ENCODE peak calls at places on chromosomes 4 and X, in eight cellular contexts. One of them, this sample, is unnamed.

GRCh38 chr4:109589605-109590004 is 29.6 kb downstream of the MCUB start:
- DNase-seq in astrocyte of the hippocampus: no peak
- DNase-seq in HFF-Myc: no peak
- DNase-seq in activated gamma-delta T cell treated with Interleukin-2 at 50 U/mL for 16 hours: no peak
- DNase-seq in ACHN: no peak
- DNase-seq in astrocyte: no peak
- DNase-seq in HT1080: no peak
- DNase-seq in HTR-8/SVneo: no peak
- DNase-seq in this sample: no peak

GRCh38 chr4:137576437-137576836 is 44.1 kb upstream of the PCDH18 start:
- DNase-seq in astrocyte of the hippocampus: no peak
- DNase-seq in astrocyte: no peak
- DNase-seq in HTR-8/SVneo: no peak
- DNase-seq in HFF-Myc: no peak
- DNase-seq in activated gamma-delta T cell treated with Interleukin-2 at 50 U/mL for 16 hours: no peak
- DNase-seq in ACHN: no peak
- DNase-seq in HT1080: no peak
- DNase-seq in this sample: no peak

GRCh38 chrX:76253432-76253831 is 80.6 kb downstream of the PBDC1 start:
- DNase-seq in HT1080: peak; percentile 3
- DNase-seq in HFF-Myc: peak; percentile 1
- DNase-seq in ACHN: peak; percentile 30
- DNase-seq in astrocyte: no peak
- DNase-seq in activated gamma-delta T cell treated with Interleukin-2 at 50 U/mL for 16 hours: peak; percentile 17
- DNase-seq in HTR-8/SVneo: peak; percentile 9
- DNase-seq in astrocyte of the hippocampus: peak; percentile 31
- DNase-seq in this sample: peak; percentile 56

GRCh38 chrX:31483336-31483735 is 411.5 kb upstream of the FTHL17 start:
- DNase-seq in astrocyte of the hippocampus: peak; percentile 52
- DNase-seq in activated gamma-delta T cell treated with Interleukin-2 at 50 U/mL for 16 hours: no peak
- DNase-seq in HT1080: peak; percentile 69
- DNase-seq in astrocyte: peak; percentile 84
- DNase-seq in HFF-Myc: no peak
- DNase-seq in HTR-8/SVneo: peak; percentile 11
- DNase-seq in ACHN: no peak
- DNase-seq in this sample: no peak

GRCh38 chrX:150476183-150476699 is 92.2 kb upstream of the MTM1 start:
- DNase-seq in activated gamma-delta T cell treated with Interleukin-2 at 50 U/mL for 16 hours: no peak
- DNase-seq in ACHN: no peak
- DNase-seq in astrocyte of the hippocampus: peak; percentile 42
- DNase-seq in astrocyte: peak; percentile 15
- DNase-seq in HT1080: no peak
- DNase-seq in HTR-8/SVneo: no peak
- DNase-seq in HFF-Myc: no peak
- DNase-seq in this sample: no peak

GRCh38 chrX:19912-20571 is 261.1 kb upstream of the PLCXD1 start:
- DNase-seq in astrocyte: no peak
- DNase-seq in ACHN: no peak
- DNase-seq in astrocyte of the hippocampus: peak; percentile 7
- DNase-seq in HFF-Myc: no peak
- DNase-seq in HT1080: peak; percentile 0
- DNase-seq in activated gamma-delta T cell treated with Interleukin-2 at 50 U/mL for 16 hours: peak; percentile 5
- DNase-seq in HTR-8/SVneo: no peak
- DNase-seq in this sample: peak; percentile 0

GRCh38 chr4:80788798-80789197 is 241.7 kb upstream of the BMP3 start:
- DNase-seq in astrocyte of the hippocampus: peak; percentile 7
- DNase-seq in activated gamma-delta T cell treated with Interleukin-2 at 50 U/mL for 16 hours: no peak
- DNase-seq in ACHN: no peak
- DNase-seq in HTR-8/SVneo: no peak
- DNase-seq in HFF-Myc: no peak
- DNase-seq in astrocyte: peak; percentile 12
- DNase-seq in HT1080: no peak
- DNase-seq in this sample: no peak

GRCh38 chrX:74422576-74423288 is 1.4 kb downstream of the SLC16A2 start:
- DNase-seq in astrocyte: peak; percentile 54
- DNase-seq in HTR-8/SVneo: peak; percentile 68
- DNase-seq in activated gamma-delta T cell treated with Interleukin-2 at 50 U/mL for 16 hours: no peak
- DNase-seq in ACHN: no peak
- DNase-seq in HFF-Myc: no peak
- DNase-seq in astrocyte of the hippocampus: peak; percentile 75
- DNase-seq in HT1080: no peak
- DNase-seq in this sample: no peak

GRCh38 chr4:103424853-103425252 is 226.7 kb upstream of the CENPE start:
- DNase-seq in astrocyte: no peak
- DNase-seq in HFF-Myc: no peak
- DNase-seq in ACHN: no peak
- DNase-seq in astrocyte of the hippocampus: peak; percentile 9
- DNase-seq in activated gamma-delta T cell treated with Interleukin-2 at 50 U/mL for 16 hours: no peak
- DNase-seq in HTR-8/SVneo: no peak
- DNase-seq in HT1080: no peak
- DNase-seq in this sample: peak; percentile 74

GRCh38 chrX:24767557-24767956 is 73.8 kb downstream of the POLA1 start:
- DNase-seq in astrocyte of the hippocampus: no peak
- DNase-seq in astrocyte: no peak
- DNase-seq in activated gamma-delta T cell treated with Interleukin-2 at 50 U/mL for 16 hours: no peak
- DNase-seq in ACHN: no peak
- DNase-seq in HTR-8/SVneo: no peak
- DNase-seq in HT1080: peak; percentile 1
- DNase-seq in HFF-Myc: no peak
- DNase-seq in this sample: peak; percentile 7

GRCh38 chrX:108298165-108298602 is 140.0 kb downstream of the COL4A6 start:
- DNase-seq in activated gamma-delta T cell treated with Interleukin-2 at 50 U/mL for 16 hours: no peak
- DNase-seq in HTR-8/SVneo: no peak
- DNase-seq in HFF-Myc: no peak
- DNase-seq in ACHN: no peak
- DNase-seq in HT1080: no peak
- DNase-seq in astrocyte: no peak
- DNase-seq in astrocyte of the hippocampus: no peak
- DNase-seq in this sample: no peak

GRCh38 chrX:20309796-20310195 is 43.1 kb upstream of the RPS6KA3 start:
- DNase-seq in HTR-8/SVneo: no peak
- DNase-seq in HFF-Myc: no peak
- DNase-seq in astrocyte: peak; percentile 75
- DNase-seq in astrocyte of the hippocampus: peak; percentile 29
- DNase-seq in HT1080: peak; percentile 3
- DNase-seq in activated gamma-delta T cell treated with Interleukin-2 at 50 U/mL for 16 hours: no peak
- DNase-seq in ACHN: no peak
- DNase-seq in this sample: no peak

GRCh38 chrX:69060631-69061408 is 104.4 kb downstream of the PJA1 start:
- DNase-seq in astrocyte: peak; percentile 10
- DNase-seq in HFF-Myc: no peak
- DNase-seq in HTR-8/SVneo: peak; percentile 7
- DNase-seq in astrocyte of the hippocampus: peak; percentile 53
- DNase-seq in activated gamma-delta T cell treated with Interleukin-2 at 50 U/mL for 16 hours: no peak
- DNase-seq in ACHN: no peak
- DNase-seq in HT1080: peak; percentile 4
- DNase-seq in this sample: peak; percentile 61

GRCh38 chr4:184471872-184472539 is 2.3 kb downstream of the IRF2 start:
- DNase-seq in ACHN: peak; percentile 24
- DNase-seq in HTR-8/SVneo: peak; percentile 21
- DNase-seq in astrocyte of the hippocampus: no peak
- DNase-seq in astrocyte: no peak
- DNase-seq in activated gamma-delta T cell treated with Interleukin-2 at 50 U/mL for 16 hours: no peak
- DNase-seq in HT1080: no peak
- DNase-seq in HFF-Myc: no peak
- DNase-seq in this sample: peak; percentile 22

GRCh38 chr4:24778427-24779225 is 16.7 kb upstream of the SOD3 start:
- DNase-seq in HT1080: peak; percentile 54
- DNase-seq in ACHN: no peak
- DNase-seq in HTR-8/SVneo: no peak
- DNase-seq in astrocyte: peak; percentile 97
- DNase-seq in activated gamma-delta T cell treated with Interleukin-2 at 50 U/mL for 16 hours: no peak
- DNase-seq in astrocyte of the hippocampus: peak; percentile 31
- DNase-seq in HFF-Myc: peak; percentile 92
- DNase-seq in this sample: no peak

GRCh38 chrX:71996826-71997225 is 86.2 kb downstream of the NHSL2 start:
- DNase-seq in HTR-8/SVneo: no peak
- DNase-seq in HT1080: no peak
- DNase-seq in ACHN: no peak
- DNase-seq in activated gamma-delta T cell treated with Interleukin-2 at 50 U/mL for 16 hours: no peak
- DNase-seq in HFF-Myc: no peak
- DNase-seq in astrocyte of the hippocampus: no peak
- DNase-seq in astrocyte: no peak
- DNase-seq in this sample: no peak

GRCh38 chr4:88610771-88611170 is 18.5 kb downstream of the HERC3 start:
- DNase-seq in HT1080: no peak
- DNase-seq in activated gamma-delta T cell treated with Interleukin-2 at 50 U/mL for 16 hours: no peak
- DNase-seq in HTR-8/SVneo: no peak
- DNase-seq in HFF-Myc: no peak
- DNase-seq in astrocyte: peak; percentile 91
- DNase-seq in astrocyte of the hippocampus: peak; percentile 84
- DNase-seq in ACHN: peak; percentile 54
- DNase-seq in this sample: no peak

GRCh38 chrX:16918979-16919378 is 27.5 kb upstream of the REPS2 start:
- DNase-seq in HT1080: no peak
- DNase-seq in activated gamma-delta T cell treated with Interleukin-2 at 50 U/mL for 16 hours: no peak
- DNase-seq in HTR-8/SVneo: no peak
- DNase-seq in HFF-Myc: no peak
- DNase-seq in astrocyte: no peak
- DNase-seq in ACHN: no peak
- DNase-seq in astrocyte of the hippocampus: no peak
- DNase-seq in this sample: no peak

GRCh38 chrX:49956313-49956712 is 33.9 kb downstream of the CLCN5 start:
- DNase-seq in astrocyte: no peak
- DNase-seq in HTR-8/SVneo: no peak
- DNase-seq in ACHN: no peak
- DNase-seq in HFF-Myc: no peak
- DNase-seq in astrocyte of the hippocampus: no peak
- DNase-seq in HT1080: no peak
- DNase-seq in activated gamma-delta T cell treated with Interleukin-2 at 50 U/mL for 16 hours: no peak
- DNase-seq in this sample: no peak

GRCh38 chr4:84167089-84167488 is 332.0 kb downstream of the NKX6-1 start:
- DNase-seq in activated gamma-delta T cell treated with Interleukin-2 at 50 U/mL for 16 hours: no peak
- DNase-seq in HTR-8/SVneo: no peak
- DNase-seq in ACHN: no peak
- DNase-seq in astrocyte: no peak
- DNase-seq in HFF-Myc: no peak
- DNase-seq in HT1080: no peak
- DNase-seq in astrocyte of the hippocampus: no peak
- DNase-seq in this sample: no peak

GRCh38 chr4:108426493-108426892 is 193.9 kb upstream of the RPL34 start:
- DNase-seq in HT1080: peak; percentile 60
- DNase-seq in astrocyte: peak; percentile 79
- DNase-seq in activated gamma-delta T cell treated with Interleukin-2 at 50 U/mL for 16 hours: no peak
- DNase-seq in astrocyte of the hippocampus: peak; percentile 47
- DNase-seq in ACHN: no peak
- DNase-seq in HTR-8/SVneo: peak; percentile 8
- DNase-seq in HFF-Myc: no peak
- DNase-seq in this sample: peak; percentile 4

GRCh38 chr4:136927172-136927571 is 605.1 kb downstream of the PCDH18 start:
- DNase-seq in astrocyte of the hippocampus: peak; percentile 61
- DNase-seq in HTR-8/SVneo: peak; percentile 28
- DNase-seq in activated gamma-delta T cell treated with Interleukin-2 at 50 U/mL for 16 hours: no peak
- DNase-seq in astrocyte: peak; percentile 93
- DNase-seq in HT1080: peak; percentile 71
- DNase-seq in HFF-Myc: no peak
- DNase-seq in ACHN: peak; percentile 81
- DNase-seq in this sample: peak; percentile 62

GRCh38 chrX:149939271-149940014 is 1.2 kb upstream of the EOLA2 start:
- DNase-seq in astrocyte of the hippocampus: peak; percentile 96
- DNase-seq in HFF-Myc: peak; percentile 33
- DNase-seq in activated gamma-delta T cell treated with Interleukin-2 at 50 U/mL for 16 hours: peak; percentile 88
- DNase-seq in HT1080: peak; percentile 64
- DNase-seq in HTR-8/SVneo: peak; percentile 10
- DNase-seq in astrocyte: peak; percentile 65
- DNase-seq in ACHN: peak; percentile 79
- DNase-seq in this sample: peak; percentile 89

GRCh38 chr4:17283832-17284231 is 228.1 kb downstream of the QDPR start:
- DNase-seq in ACHN: no peak
- DNase-seq in HT1080: no peak
- DNase-seq in astrocyte: no peak
- DNase-seq in HTR-8/SVneo: no peak
- DNase-seq in HFF-Myc: no peak
- DNase-seq in activated gamma-delta T cell treated with Interleukin-2 at 50 U/mL for 16 hours: no peak
- DNase-seq in astrocyte of the hippocampus: no peak
- DNase-seq in this sample: no peak

GRCh38 chr4:186900980-186901379 is 177.3 kb upstream of the FAT1 start:
- DNase-seq in HTR-8/SVneo: no peak
- DNase-seq in ACHN: no peak
- DNase-seq in HFF-Myc: no peak
- DNase-seq in astrocyte of the hippocampus: no peak
- DNase-seq in activated gamma-delta T cell treated with Interleukin-2 at 50 U/mL for 16 hours: no peak
- DNase-seq in astrocyte: peak; percentile 20
- DNase-seq in HT1080: no peak
- DNase-seq in this sample: no peak

GRCh38 chrX:21691512-21692018 is 33.4 kb upstream of the KLHL34 start:
- DNase-seq in ACHN: no peak
- DNase-seq in activated gamma-delta T cell treated with Interleukin-2 at 50 U/mL for 16 hours: no peak
- DNase-seq in astrocyte of the hippocampus: no peak
- DNase-seq in HFF-Myc: no peak
- DNase-seq in HT1080: peak; percentile 81
- DNase-seq in astrocyte: no peak
- DNase-seq in HTR-8/SVneo: no peak
- DNase-seq in this sample: peak; percentile 41

GRCh38 chrX:134173541-134174272 is 63.3 kb upstream of the CCDC160 start:
- DNase-seq in HFF-Myc: no peak
- DNase-seq in HTR-8/SVneo: no peak
- DNase-seq in astrocyte: no peak
- DNase-seq in HT1080: no peak
- DNase-seq in astrocyte of the hippocampus: no peak
- DNase-seq in ACHN: no peak
- DNase-seq in activated gamma-delta T cell treated with Interleukin-2 at 50 U/mL for 16 hours: no peak
- DNase-seq in this sample: no peak

GRCh38 chrX:39258331-39258730 is 457.1 kb downstream of the MID1IP1 start:
- DNase-seq in activated gamma-delta T cell treated with Interleukin-2 at 50 U/mL for 16 hours: no peak
- DNase-seq in HTR-8/SVneo: no peak
- DNase-seq in ACHN: no peak
- DNase-seq in astrocyte: peak; percentile 44
- DNase-seq in HFF-Myc: no peak
- DNase-seq in HT1080: no peak
- DNase-seq in astrocyte of the hippocampus: peak; percentile 11
- DNase-seq in this sample: no peak

GRCh38 chrX:116490091-116490490 is 27.3 kb upstream of the CT83 start:
- DNase-seq in activated gamma-delta T cell treated with Interleukin-2 at 50 U/mL for 16 hours: no peak
- DNase-seq in astrocyte: no peak
- DNase-seq in HT1080: no peak
- DNase-seq in HFF-Myc: no peak
- DNase-seq in HTR-8/SVneo: no peak
- DNase-seq in astrocyte of the hippocampus: no peak
- DNase-seq in ACHN: no peak
- DNase-seq in this sample: peak; percentile 32

GRCh38 chr4:99300934-99301333 is 10.1 kb upstream of the ADH1A start:
- DNase-seq in HFF-Myc: peak; percentile 91
- DNase-seq in astrocyte: peak; percentile 76
- DNase-seq in astrocyte of the hippocampus: peak; percentile 90
- DNase-seq in activated gamma-delta T cell treated with Interleukin-2 at 50 U/mL for 16 hours: no peak
- DNase-seq in HTR-8/SVneo: no peak
- DNase-seq in ACHN: no peak
- DNase-seq in HT1080: no peak
- DNase-seq in this sample: peak; percentile 36

GRCh38 chr4:2402053-2402452 is 16.4 kb downstream of the ZFYVE28 start:
- DNase-seq in astrocyte: peak; percentile 10
- DNase-seq in astrocyte of the hippocampus: peak; percentile 52
- DNase-seq in HT1080: no peak
- DNase-seq in ACHN: no peak
- DNase-seq in HFF-Myc: no peak
- DNase-seq in activated gamma-delta T cell treated with Interleukin-2 at 50 U/mL for 16 hours: no peak
- DNase-seq in HTR-8/SVneo: peak; percentile 39
- DNase-seq in this sample: peak; percentile 23

This sample was measured in PC-3.